ENCODE peak calls at places on chromosomes 6 and 20, in seven cellular contexts. U is HCT116, R is H1, Y is SK-N-SH, N is HepG2, L is GM12878, G is K562. J is an unnamed sample.

GRCh38 chr6:28978959-28979561 is 26.1 kb downstream of the ZNF311 start:
- DNase-seq in U (no peak), R (no peak), Y (no peak), N (no peak), L (peak), G (no peak), J (no peak)

GRCh38 chr6:3001773-3002293 is 2.1 kb downstream of the NQO2 start:
- DNase-seq in U (peak), R (no peak), Y (no peak), N (peak), L (no peak), G (peak), J (peak)

GRCh38 chr6:74932214-74932923 is 273.5 kb downstream of the COL12A1 start:
- DNase-seq in U (no peak), R (no peak), Y (no peak), N (no peak), L (no peak), G (no peak), J (peak)

GRCh38 chr20:24781061-24781980 is 167.7 kb upstream of the CST7 start:
- DNase-seq in U (no peak), R (no peak), Y (peak), N (peak), L (no peak), G (no peak), J (peak)

GRCh38 chr20:5751856-5752255 is 1.7 kb downstream of the SHLD1 start:
- DNase-seq in U (no peak), R (no peak), Y (no peak), N (no peak), L (no peak), G (no peak), J (no peak)

GRCh38 chr6:166412911-166413384 is 30.2 kb upstream of the MPC1 start:
- DNase-seq in U (no peak), R (no peak), Y (no peak), N (no peak), L (no peak), G (no peak), J (no peak)

GRCh38 chr6:39453956-39454524 is 131.5 kb upstream of the KCNK16 start:
- DNase-seq in U (no peak), R (no peak), Y (no peak), N (no peak), L (no peak), G (no peak), J (no peak)

GRCh38 chr6:140050232-140050995 is 676.0 kb upstream of the CITED2 start:
- DNase-seq in U (no peak), R (no peak), Y (peak), N (peak), L (no peak), G (no peak), J (no peak)

GRCh38 chr6:132140150-132140549 is 189.0 kb upstream of the CCN2 start:
- DNase-seq in U (no peak), R (no peak), Y (no peak), N (no peak), L (no peak), G (no peak), J (no peak)

GRCh38 chr6:11201772-11202512 is 30.5 kb downstream of the NEDD9 start:
- DNase-seq in U (no peak), R (no peak), Y (no peak), N (no peak), L (no peak), G (no peak), J (no peak)

GRCh38 chr6:11203306-11204009 is 29.0 kb downstream of the NEDD9 start:
- DNase-seq in U (no peak), R (no peak), Y (no peak), N (no peak), L (no peak), G (no peak), J (no peak)

GRCh38 chr6:11201015-11201414 is 31.5 kb downstream of the NEDD9 start:
- DNase-seq in U (no peak), R (no peak), Y (no peak), N (no peak), L (no peak), G (no peak), J (no peak)

GRCh38 chr6:11204987-11205386 is 27.5 kb downstream of the NEDD9 start:
- DNase-seq in U (no peak), R (no peak), Y (no peak), N (no peak), L (no peak), G (no peak), J (no peak)

DNA sequence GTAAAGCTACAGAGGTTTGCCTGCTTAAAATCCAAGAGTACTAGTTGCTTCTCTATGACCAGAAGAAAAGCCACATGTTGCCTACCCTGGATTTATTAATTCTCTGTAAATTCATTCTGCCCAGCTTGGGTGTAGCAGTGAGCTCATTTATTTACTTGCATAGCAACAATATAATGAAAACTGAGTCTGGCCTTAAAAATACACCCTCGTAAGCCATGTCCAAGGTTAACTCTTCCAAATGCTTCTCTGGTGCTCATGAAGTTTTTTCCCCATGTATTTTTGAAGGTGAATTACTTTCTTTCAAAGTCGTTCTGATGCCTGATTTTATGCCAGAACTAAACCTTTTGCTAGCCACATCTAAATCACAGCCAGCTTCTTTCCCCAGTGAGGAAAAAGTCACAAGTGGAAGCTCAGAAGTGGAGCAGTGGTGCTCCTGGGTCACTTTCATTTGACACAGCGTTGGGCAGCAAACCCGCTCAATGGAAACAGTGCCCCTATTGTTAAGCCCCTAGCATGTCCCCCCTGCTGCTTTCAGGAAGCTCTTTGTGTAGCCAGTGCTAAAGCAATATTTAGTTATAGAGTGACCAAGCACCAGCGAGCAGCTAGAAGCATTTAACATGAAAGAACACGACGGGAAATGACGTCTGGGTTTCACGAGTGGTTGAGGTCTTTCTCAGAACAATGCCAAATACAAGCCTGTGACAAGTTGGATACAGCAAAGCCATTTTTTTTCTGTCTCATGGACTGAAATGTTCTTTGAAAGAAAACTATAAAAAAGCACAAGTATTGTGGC is 29.8 kb downstream of the NEDD9 start:
- DNase-seq in U (no peak), R (no peak), Y (no peak), N (peak), L (no peak), G (no peak), J (no peak)
- TF ChIP-seq JUND in U (no peak), R (no peak), Y (no peak), N (no peak), L (no peak), G (no peak), J (no peak)

GRCh38 chr20:54431545-54431944 is 43.8 kb upstream of the DOK5 start:
- DNase-seq in U (no peak), R (no peak), Y (no peak), N (no peak), L (no peak), G (no peak), J (no peak)
- TF ChIP-seq JUND in U (no peak), R (no peak), Y (no peak), N (no peak), L (no peak), G (no peak), J (no peak)

GRCh38 chr6:43763812-43764522 is 6.0 kb upstream of the VEGFA start:
- DNase-seq in U (no peak), R (no peak), Y (no peak), N (no peak), L (no peak), G (no peak), J (no peak)

GRCh38 chr6:43764767-43765166 is 5.2 kb upstream of the VEGFA start:
- DNase-seq in U (no peak), R (no peak), Y (no peak), N (no peak), L (no peak), G (no peak), J (no peak)

GRCh38 chr6:43766964-43767461 is 3.0 kb upstream of the VEGFA start:
- DNase-seq in U (no peak), R (no peak), Y (no peak), N (peak), L (no peak), G (no peak), J (no peak)

GRCh38 chr6:43766426-43766825 is 3.6 kb upstream of the VEGFA start:
- DNase-seq in U (no peak), R (no peak), Y (no peak), N (no peak), L (no peak), G (no peak), J (no peak)

GRCh38 chr6:43765776-43766175 is 4.2 kb upstream of the VEGFA start:
- DNase-seq in U (no peak), R (no peak), Y (no peak), N (no peak), L (no peak), G (no peak), J (no peak)
- TF ChIP-seq JUND in U (no peak), R (no peak), Y (no peak), N (no peak), L (no peak), G (no peak), J (no peak)

GRCh38 chr6:158837684-158838625 is 18.8 kb upstream of the EZR start:
- DNase-seq in U (no peak), R (no peak), Y (peak), N (no peak), L (no peak), G (no peak), J (peak)
- TF ChIP-seq JUND in U (no peak), R (no peak), Y (no peak), N (no peak), L (no peak), G (no peak), J (no peak)

DNA sequence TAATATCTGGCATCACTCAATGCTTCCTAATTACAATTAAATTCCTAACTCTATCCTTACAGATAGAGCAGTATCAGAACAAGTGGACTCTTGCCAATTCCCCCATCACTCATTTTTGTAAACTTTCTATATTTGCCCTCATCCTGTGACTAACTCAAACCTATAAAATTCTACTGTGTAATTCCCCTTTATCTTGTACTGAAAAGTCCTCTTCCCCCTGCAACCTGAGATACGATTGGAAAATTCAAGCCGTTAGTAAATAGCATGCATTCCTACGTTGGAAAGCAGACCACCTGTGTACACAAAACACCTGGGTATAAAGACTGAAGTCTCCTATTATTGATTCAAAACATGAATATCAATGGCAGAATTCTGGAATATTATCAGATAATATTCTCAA is 70.4 kb upstream of the KCNQ5 start:
- DNase-seq in U (no peak), R (no peak), Y (no peak), N (no peak), L (no peak), G (no peak), J (no peak)
- TF ChIP-seq JUND in U (no peak), R (no peak), Y (no peak), N (no peak), L (no peak), G (no peak), J (no peak)

J was measured in T47D.